ENCODE peak calls at places on chromosomes 4 and X, in ten cellular contexts. U is mammary epithelial cell, S is IMR-90, V is AG09309, L is cardiac muscle cell, Z is endothelial cell, H is lung, J is lower lobe of right lung, A is A673, N is fibroblast of pulmonary artery. K is an unnamed sample.

GRCh38 chr4:177077095-177077494 is 232.6 kb upstream of the NEIL3 start:
- DNase-seq in N (no peak), S (no peak), A (no peak), H (no peak), L (no peak), U (no peak), V (no peak), J (no peak), Z (no peak), K (no peak)

GRCh38 chr4:128913228-128913627 is 103.7 kb downstream of the JADE1 start:
- DNase-seq in L (no peak), H (no peak), S (no peak), A (no peak), N (no peak), J (no peak), V (no peak), Z (no peak), U (no peak), K (no peak)

GRCh38 chr4:142095886-142096605 is 459.7 kb downstream of the IL15 start:
- DNase-seq in Z (no peak), J (no peak), H (no peak), U (peak; percentile 89), S (peak; percentile 96), N (peak; percentile 95), A (peak; percentile 59), L (peak; percentile 91), V (peak; percentile 90), K (no peak)

GRCh38 chr4:181475781-181476180 is 767.4 kb upstream of the TENM3 start:
- DNase-seq in S (no peak), A (no peak), Z (no peak), N (no peak), L (peak; percentile 1), J (no peak), H (no peak), U (no peak), V (no peak), K (peak; percentile 33)

GRCh38 chr4:8182858-8183725 is 16.0 kb upstream of the SH3TC1 start:
- DNase-seq in V (peak; percentile 52), H (peak; percentile 83), A (peak; percentile 19), J (peak; percentile 84), L (peak; percentile 90), Z (no peak), S (peak; percentile 70), U (peak; percentile 98), N (peak; percentile 84), K (no peak)

GRCh38 chr4:3365871-3366842 is 73.3 kb downstream of the RGS12 start:
- DNase-seq in H (peak; percentile 25), Z (no peak), V (no peak), A (no peak), L (no peak), S (no peak), J (no peak), U (no peak), N (no peak), K (no peak)

GRCh38 chr4:16794816-16795445 is 103.5 kb downstream of the LDB2 start:
- DNase-seq in Z (peak; percentile 84), V (peak; percentile 21), L (peak; percentile 72), S (peak; percentile 60), J (no peak), N (peak; percentile 76), H (no peak), U (no peak), A (peak; percentile 89), K (peak; percentile 76)

GRCh38 chrX:8890794-8891193 is 89.6 kb upstream of the FAM9A start:
- DNase-seq in L (no peak), Z (no peak), V (no peak), J (no peak), U (no peak), A (no peak), S (no peak), H (no peak), N (no peak), K (no peak)

GRCh38 chr4:16864199-16864598 is 34.2 kb downstream of the LDB2 start:
- DNase-seq in A (no peak), N (no peak), Z (no peak), H (no peak), L (no peak), J (no peak), V (no peak), S (peak; percentile 8), U (no peak), K (no peak)

GRCh38 chr4:15375707-15376106 is 52.1 kb upstream of the C1QTNF7 start:
- DNase-seq in N (no peak), V (no peak), J (no peak), L (no peak), S (no peak), U (no peak), Z (no peak), A (no peak), H (no peak), K (no peak)

GRCh38 chrX:155857561-155857960 is 23.6 kb upstream of the VAMP7 start:
- DNase-seq in H (no peak), J (no peak), V (no peak), A (peak; percentile 6), L (peak; percentile 8), N (peak; percentile 13), Z (no peak), U (no peak), S (no peak), K (no peak)
- TF ChIP-seq CTCF in H (no peak), J (no peak), V (peak; percentile 11), A (peak; percentile 39), L (no peak), N (peak; percentile 29), Z (no peak), U (peak; percentile 52), S (peak; percentile 21), K (no peak)

GRCh38 chrX:20230406-20230805 is 36.3 kb downstream of the RPS6KA3 start:
- DNase-seq in Z (no peak), N (no peak), V (no peak), H (no peak), S (no peak), J (no peak), L (no peak), U (no peak), A (no peak), K (no peak)

GRCh38 chrX:20235755-20236154 is 31.0 kb downstream of the RPS6KA3 start:
- DNase-seq in L (no peak), N (no peak), H (no peak), Z (no peak), J (no peak), U (no peak), V (no peak), S (no peak), A (no peak), K (no peak)

GRCh38 chrX:20229155-20229554 is 37.6 kb downstream of the RPS6KA3 start:
- DNase-seq in V (no peak), U (no peak), Z (no peak), J (no peak), N (no peak), S (no peak), A (no peak), H (no peak), L (no peak), K (no peak)

GRCh38 chrX:20231598-20231997 is 35.1 kb downstream of the RPS6KA3 start:
- DNase-seq in Z (no peak), L (no peak), U (peak; percentile 49), A (no peak), S (no peak), V (no peak), J (no peak), N (no peak), H (no peak), K (no peak)

DNA sequence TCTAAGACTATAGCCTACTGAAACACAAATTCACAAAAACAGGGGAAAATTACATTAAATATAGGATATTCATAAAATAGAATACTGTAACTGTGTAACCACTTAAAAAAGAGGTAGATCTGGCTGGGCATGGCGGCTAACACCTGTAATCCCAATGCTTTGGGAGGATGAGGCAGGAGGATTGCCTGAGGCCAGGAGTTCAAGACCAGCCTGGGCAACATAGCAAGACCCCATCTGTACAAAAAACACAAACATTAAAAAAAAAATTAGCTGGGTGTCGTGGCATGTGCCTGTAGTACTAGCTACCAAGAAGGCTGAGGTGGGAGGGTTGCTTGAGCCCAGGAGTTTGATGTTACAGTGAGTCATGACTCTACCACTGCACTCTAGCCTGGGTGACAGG is 33.4 kb downstream of the RPS6KA3 start:
- DNase-seq in L (no peak), A (no peak), V (no peak), H (no peak), N (no peak), S (no peak), Z (no peak), J (no peak), U (no peak), K (no peak)
- TF ChIP-seq CTCF in L (no peak), A (no peak), V (no peak), H (no peak), N (no peak), S (no peak), Z (no peak), J (no peak), U (no peak), K (no peak)

GRCh38 chrX:45778621-45779020 is 577.9 kb upstream of the DIPK2B start:
- DNase-seq in J (no peak), Z (no peak), U (no peak), S (no peak), V (no peak), L (no peak), H (no peak), N (no peak), A (no peak), K (no peak)

GRCh38 chrX:45783002-45783401 is 582.3 kb upstream of the DIPK2B start:
- DNase-seq in U (no peak), Z (no peak), J (no peak), V (no peak), L (no peak), A (no peak), N (no peak), H (no peak), S (no peak), K (no peak)

GRCh38 chrX:45784590-45784989 is 583.9 kb upstream of the DIPK2B start:
- DNase-seq in N (no peak), L (no peak), J (no peak), V (no peak), A (no peak), Z (no peak), H (no peak), U (no peak), S (no peak), K (no peak)

DNA sequence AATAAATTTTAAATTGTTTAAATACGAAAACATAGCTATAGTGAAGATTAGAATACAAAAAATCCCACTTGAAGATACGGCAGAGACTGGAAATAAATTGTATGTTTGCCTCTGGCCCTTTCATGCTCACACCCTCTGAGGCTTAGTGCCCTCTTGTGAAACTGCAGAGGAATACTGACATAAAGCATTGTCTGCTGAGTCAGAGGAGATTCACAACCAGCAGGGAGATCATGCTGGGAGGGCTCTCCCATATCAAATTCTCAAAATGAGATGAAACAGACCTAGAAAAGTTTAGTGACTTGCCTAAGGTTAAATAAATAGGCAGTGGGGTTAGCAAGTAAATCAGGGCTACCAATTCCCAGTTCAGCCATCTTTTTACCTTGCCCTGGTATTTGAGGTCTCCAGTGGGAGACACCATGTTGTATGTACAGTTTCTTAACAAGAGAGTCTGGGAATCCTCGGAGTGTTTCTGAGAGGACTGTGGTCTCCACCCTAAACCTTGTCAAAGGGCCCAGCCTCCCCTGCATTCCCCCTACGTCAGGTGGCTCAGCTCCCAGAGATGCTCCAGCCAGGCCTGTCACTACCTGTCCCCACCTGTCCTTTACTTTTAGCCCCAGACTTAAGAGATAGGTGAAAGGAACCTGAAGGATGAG is 581.4 kb upstream of the DIPK2B start:
- DNase-seq in U (peak; percentile 79), H (no peak), J (no peak), N (peak; percentile 72), Z (no peak), L (peak; percentile 69), S (peak; percentile 84), A (peak; percentile 82), V (no peak), K (no peak)
- TF ChIP-seq CTCF in U (peak; percentile 54), H (no peak), J (peak; percentile 16), N (peak; percentile 36), Z (no peak), L (peak; percentile 35), S (peak; percentile 40), A (peak; percentile 55), V (peak; percentile 52), K (no peak)

GRCh38 chrX:15242899-15243555 is 26.9 kb downstream of the ASB9 start:
- DNase-seq in S (peak; percentile 59), H (no peak), Z (peak; percentile 6), V (peak; percentile 31), A (peak; percentile 61), U (peak; percentile 43), N (peak; percentile 65), L (peak; percentile 68), J (no peak), K (peak; percentile 27)
- TF ChIP-seq CTCF in S (peak; percentile 62), H (peak; percentile 26), Z (no peak), V (peak; percentile 57), A (peak; percentile 69), U (peak; percentile 74), N (peak; percentile 55), L (peak; percentile 48), J (peak; percentile 38), K (no peak)

K was measured in glutamatergic neuron.